ENCODE peak calls at places on chromosome 17, in nine cellular contexts. One of them, this sample, is unnamed.
A peak's percentile ranks its signal among the peaks of the same experiment; 100 is the strongest.

GRCh38 chr17:80220709-80221215 is 535 bp downstream of the SLC26A11 start:
- DNase-seq in pons: no peak
- DNase-seq in NCI-H1105 treated with DMSO at 0.1 percent for 48 hours: no peak
- DNase-seq in activated CD4-positive, alpha-beta T cell treated with anti-CD3 and anti-CD28 coated beads for 4 hours: no peak
- DNase-seq in AG04450: no peak
- DNase-seq in GM12891: peak; percentile 52
- DNase-seq in cardiac muscle cell: peak; percentile 32
- DNase-seq in stimulated activated naive CD4-positive, alpha-beta T cell: peak; percentile 20
- DNase-seq in stimulated activated CD4-positive, alpha-beta T cell treated with anti-CD3 and anti-CD28 coated beads, Interleukin-15, amount 100 ng/mL, for 24 hours: peak; percentile 38
- DNase-seq in this sample: no peak

GRCh38 chr17:82845163-82845807 is 5.5 kb upstream of the ZNF750 start:
- DNase-seq in stimulated activated naive CD4-positive, alpha-beta T cell: no peak
- DNase-seq in cardiac muscle cell: no peak
- DNase-seq in stimulated activated CD4-positive, alpha-beta T cell treated with anti-CD3 and anti-CD28 coated beads, Interleukin-15, amount 100 ng/mL, for 24 hours: no peak
- DNase-seq in activated CD4-positive, alpha-beta T cell treated with anti-CD3 and anti-CD28 coated beads for 4 hours: no peak
- DNase-seq in NCI-H1105 treated with DMSO at 0.1 percent for 48 hours: no peak
- DNase-seq in AG04450: no peak
- DNase-seq in GM12891: no peak
- DNase-seq in pons: no peak
- DNase-seq in this sample: no peak

GRCh38 chr17:10729334-10730193 is at the start of gene TMEM220:
- DNase-seq in stimulated activated naive CD4-positive, alpha-beta T cell: peak; percentile 28
- DNase-seq in NCI-H1105 treated with DMSO at 0.1 percent for 48 hours: peak; percentile 24
- DNase-seq in activated CD4-positive, alpha-beta T cell treated with anti-CD3 and anti-CD28 coated beads for 4 hours: peak; percentile 51
- DNase-seq in GM12891: peak; percentile 37
- DNase-seq in stimulated activated CD4-positive, alpha-beta T cell treated with anti-CD3 and anti-CD28 coated beads, Interleukin-15, amount 100 ng/mL, for 24 hours: peak; percentile 58
- DNase-seq in pons: peak; percentile 47
- DNase-seq in cardiac muscle cell: peak; percentile 81
- DNase-seq in AG04450: peak; percentile 34
- DNase-seq in this sample: peak; percentile 45

GRCh38 chr17:57773557-57773956 is 28.5 kb upstream of the CCDC182 start:
- DNase-seq in stimulated activated naive CD4-positive, alpha-beta T cell: no peak
- DNase-seq in GM12891: no peak
- DNase-seq in NCI-H1105 treated with DMSO at 0.1 percent for 48 hours: no peak
- DNase-seq in pons: peak; percentile 59
- DNase-seq in activated CD4-positive, alpha-beta T cell treated with anti-CD3 and anti-CD28 coated beads for 4 hours: no peak
- DNase-seq in AG04450: no peak
- DNase-seq in cardiac muscle cell: no peak
- DNase-seq in stimulated activated CD4-positive, alpha-beta T cell treated with anti-CD3 and anti-CD28 coated beads, Interleukin-15, amount 100 ng/mL, for 24 hours: no peak
- DNase-seq in this sample: no peak

GRCh38 chr17:18185391-18185790 is 1.8 kb downstream of the ALKBH5 start:
- DNase-seq in cardiac muscle cell: peak; percentile 64
- DNase-seq in stimulated activated naive CD4-positive, alpha-beta T cell: no peak
- DNase-seq in GM12891: no peak
- DNase-seq in activated CD4-positive, alpha-beta T cell treated with anti-CD3 and anti-CD28 coated beads for 4 hours: no peak
- DNase-seq in NCI-H1105 treated with DMSO at 0.1 percent for 48 hours: no peak
- DNase-seq in stimulated activated CD4-positive, alpha-beta T cell treated with anti-CD3 and anti-CD28 coated beads, Interleukin-15, amount 100 ng/mL, for 24 hours: no peak
- DNase-seq in pons: peak; percentile 51
- DNase-seq in AG04450: no peak
- DNase-seq in this sample: peak; percentile 55

GRCh38 chr17:21542991-21543390 is 149.3 kb upstream of the KCNJ18 start:
- DNase-seq in stimulated activated naive CD4-positive, alpha-beta T cell: no peak
- DNase-seq in GM12891: no peak
- DNase-seq in NCI-H1105 treated with DMSO at 0.1 percent for 48 hours: no peak
- DNase-seq in activated CD4-positive, alpha-beta T cell treated with anti-CD3 and anti-CD28 coated beads for 4 hours: no peak
- DNase-seq in AG04450: no peak
- DNase-seq in stimulated activated CD4-positive, alpha-beta T cell treated with anti-CD3 and anti-CD28 coated beads, Interleukin-15, amount 100 ng/mL, for 24 hours: no peak
- DNase-seq in cardiac muscle cell: no peak
- DNase-seq in pons: no peak
- DNase-seq in this sample: no peak

GRCh38 chr17:77096570-77097214 is 44.1 kb upstream of the SEC14L1 start:
- DNase-seq in cardiac muscle cell: peak; percentile 18
- DNase-seq in NCI-H1105 treated with DMSO at 0.1 percent for 48 hours: peak; percentile 16
- DNase-seq in AG04450: no peak
- DNase-seq in stimulated activated naive CD4-positive, alpha-beta T cell: peak; percentile 30
- DNase-seq in activated CD4-positive, alpha-beta T cell treated with anti-CD3 and anti-CD28 coated beads for 4 hours: no peak
- DNase-seq in stimulated activated CD4-positive, alpha-beta T cell treated with anti-CD3 and anti-CD28 coated beads, Interleukin-15, amount 100 ng/mL, for 24 hours: no peak
- DNase-seq in GM12891: no peak
- DNase-seq in pons: peak; percentile 91
- DNase-seq in this sample: peak; percentile 52

GRCh38 chr17:59093702-59094231 is 12.9 kb downstream of the TRIM37 start:
- DNase-seq in cardiac muscle cell: no peak
- DNase-seq in stimulated activated CD4-positive, alpha-beta T cell treated with anti-CD3 and anti-CD28 coated beads, Interleukin-15, amount 100 ng/mL, for 24 hours: no peak
- DNase-seq in activated CD4-positive, alpha-beta T cell treated with anti-CD3 and anti-CD28 coated beads for 4 hours: no peak
- DNase-seq in NCI-H1105 treated with DMSO at 0.1 percent for 48 hours: no peak
- DNase-seq in stimulated activated naive CD4-positive, alpha-beta T cell: no peak
- DNase-seq in AG04450: peak; percentile 81
- DNase-seq in pons: no peak
- DNase-seq in GM12891: no peak
- DNase-seq in this sample: peak; percentile 93

GRCh38 chr17:77963441-77963840 is 4.9 kb downstream of the TNRC6C start:
- DNase-seq in AG04450: peak; percentile 80
- DNase-seq in pons: peak; percentile 96
- DNase-seq in stimulated activated CD4-positive, alpha-beta T cell treated with anti-CD3 and anti-CD28 coated beads, Interleukin-15, amount 100 ng/mL, for 24 hours: peak; percentile 39
- DNase-seq in GM12891: no peak
- DNase-seq in cardiac muscle cell: peak; percentile 70
- DNase-seq in activated CD4-positive, alpha-beta T cell treated with anti-CD3 and anti-CD28 coated beads for 4 hours: peak; percentile 25
- DNase-seq in stimulated activated naive CD4-positive, alpha-beta T cell: peak; percentile 83
- DNase-seq in NCI-H1105 treated with DMSO at 0.1 percent for 48 hours: peak; percentile 47
- DNase-seq in this sample: peak; percentile 83

GRCh38 chr17:7570351-7570750 is 8.6 kb downstream of the SENP3 start:
- DNase-seq in NCI-H1105 treated with DMSO at 0.1 percent for 48 hours: no peak
- DNase-seq in AG04450: no peak
- DNase-seq in activated CD4-positive, alpha-beta T cell treated with anti-CD3 and anti-CD28 coated beads for 4 hours: no peak
- DNase-seq in pons: no peak
- DNase-seq in cardiac muscle cell: no peak
- DNase-seq in stimulated activated CD4-positive, alpha-beta T cell treated with anti-CD3 and anti-CD28 coated beads, Interleukin-15, amount 100 ng/mL, for 24 hours: no peak
- DNase-seq in GM12891: no peak
- DNase-seq in stimulated activated naive CD4-positive, alpha-beta T cell: no peak
- DNase-seq in this sample: no peak

GRCh38 chr17:63986842-63987615 is 11.1 kb upstream of the PRR29 start:
- DNase-seq in activated CD4-positive, alpha-beta T cell treated with anti-CD3 and anti-CD28 coated beads for 4 hours: no peak
- DNase-seq in stimulated activated CD4-positive, alpha-beta T cell treated with anti-CD3 and anti-CD28 coated beads, Interleukin-15, amount 100 ng/mL, for 24 hours: no peak
- DNase-seq in cardiac muscle cell: peak; percentile 38
- DNase-seq in stimulated activated naive CD4-positive, alpha-beta T cell: no peak
- DNase-seq in NCI-H1105 treated with DMSO at 0.1 percent for 48 hours: no peak
- DNase-seq in pons: no peak
- DNase-seq in GM12891: no peak
- DNase-seq in AG04450: no peak
- DNase-seq in this sample: no peak

GRCh38 chr17:4547118-4547906 is 7.9 kb downstream of the MYBBP1A start:
- DNase-seq in activated CD4-positive, alpha-beta T cell treated with anti-CD3 and anti-CD28 coated beads for 4 hours: no peak
- DNase-seq in GM12891: no peak
- DNase-seq in pons: no peak
- DNase-seq in stimulated activated CD4-positive, alpha-beta T cell treated with anti-CD3 and anti-CD28 coated beads, Interleukin-15, amount 100 ng/mL, for 24 hours: no peak
- DNase-seq in AG04450: no peak
- DNase-seq in cardiac muscle cell: no peak
- DNase-seq in stimulated activated naive CD4-positive, alpha-beta T cell: no peak
- DNase-seq in NCI-H1105 treated with DMSO at 0.1 percent for 48 hours: no peak
- DNase-seq in this sample: no peak

GRCh38 chr17:57257213-57257873 is 1.0 kb downstream of the MSI2 start:
- DNase-seq in AG04450: no peak
- DNase-seq in cardiac muscle cell: no peak
- DNase-seq in GM12891: no peak
- DNase-seq in stimulated activated CD4-positive, alpha-beta T cell treated with anti-CD3 and anti-CD28 coated beads, Interleukin-15, amount 100 ng/mL, for 24 hours: peak; percentile 48
- DNase-seq in stimulated activated naive CD4-positive, alpha-beta T cell: peak; percentile 23
- DNase-seq in activated CD4-positive, alpha-beta T cell treated with anti-CD3 and anti-CD28 coated beads for 4 hours: no peak
- DNase-seq in NCI-H1105 treated with DMSO at 0.1 percent for 48 hours: peak; percentile 28
- DNase-seq in pons: peak; percentile 23
- DNase-seq in this sample: no peak